ENCODE peak calls at places on chromosomes 4 and X, in seven cellular contexts. One of them, this sample, is unnamed.

GRCh38 chr4:67019670-67020069 is 525.6 kb downstream of the CENPC start:
- DNase-seq in H9: no peak
- DNase-seq in GM23248: no peak
- DNase-seq in neural progenitor cell: no peak
- DNase-seq in IMR-90: no peak
- DNase-seq in astrocyte: peak
- DNase-seq in mesendoderm: no peak
- DNase-seq in this sample: no peak

GRCh38 chrX:99078301-99078700 is 1331.8 kb downstream of the PCDH19 start:
- DNase-seq in H9: no peak
- DNase-seq in neural progenitor cell: no peak
- DNase-seq in GM23248: no peak
- DNase-seq in astrocyte: no peak
- DNase-seq in IMR-90: no peak
- DNase-seq in mesendoderm: no peak
- DNase-seq in this sample: no peak

GRCh38 chr4:15396157-15396800 is 31.6 kb upstream of the C1QTNF7 start:
- DNase-seq in H9: peak
- DNase-seq in GM23248: peak
- DNase-seq in mesendoderm: peak
- DNase-seq in astrocyte: no peak
- DNase-seq in IMR-90: peak
- DNase-seq in neural progenitor cell: peak
- DNase-seq in this sample: peak

GRCh38 chr4:6878451-6879059 is 31.1 kb upstream of the TBC1D14 start:
- DNase-seq in neural progenitor cell: no peak
- DNase-seq in H9: no peak
- DNase-seq in astrocyte: peak
- DNase-seq in GM23248: no peak
- DNase-seq in IMR-90: no peak
- DNase-seq in mesendoderm: no peak
- DNase-seq in this sample: no peak

GRCh38 chrX:150355898-150356297 is 7.2 kb upstream of the MAMLD1 start:
- DNase-seq in GM23248: no peak
- DNase-seq in IMR-90: no peak
- DNase-seq in astrocyte: no peak
- DNase-seq in neural progenitor cell: no peak
- DNase-seq in H9: no peak
- DNase-seq in mesendoderm: peak
- DNase-seq in this sample: no peak

GRCh38 chrX:153731117-153731844 is 6.6 kb downstream of the ABCD1 start:
- DNase-seq in neural progenitor cell: no peak
- DNase-seq in astrocyte: no peak
- DNase-seq in mesendoderm: no peak
- DNase-seq in H9: no peak
- DNase-seq in IMR-90: no peak
- DNase-seq in GM23248: peak
- DNase-seq in this sample: no peak

GRCh38 chr4:72582853-72583252 is 13.8 kb upstream of the ADAMTS3 start:
- DNase-seq in GM23248: no peak
- DNase-seq in astrocyte: no peak
- DNase-seq in IMR-90: no peak
- DNase-seq in neural progenitor cell: no peak
- DNase-seq in mesendoderm: no peak
- DNase-seq in H9: no peak
- DNase-seq in this sample: no peak

GRCh38 chrX:128287693-128288092 is 235.5 kb upstream of the ACTRT1 start:
- DNase-seq in GM23248: no peak
- DNase-seq in neural progenitor cell: no peak
- DNase-seq in mesendoderm: no peak
- DNase-seq in H9: no peak
- DNase-seq in IMR-90: no peak
- DNase-seq in astrocyte: no peak
- DNase-seq in this sample: no peak

GRCh38 chr4:127313767-127314166 is 319.0 kb upstream of the INTU start:
- DNase-seq in IMR-90: no peak
- DNase-seq in astrocyte: no peak
- DNase-seq in mesendoderm: no peak
- DNase-seq in H9: no peak
- DNase-seq in GM23248: no peak
- DNase-seq in neural progenitor cell: no peak
- DNase-seq in this sample: no peak

GRCh38 chr4:1983846-1984405 is 24.8 kb downstream of the NELFA start:
- DNase-seq in mesendoderm: no peak
- DNase-seq in GM23248: no peak
- DNase-seq in IMR-90: no peak
- DNase-seq in neural progenitor cell: no peak
- DNase-seq in H9: no peak
- DNase-seq in astrocyte: no peak
- DNase-seq in this sample: no peak

GRCh38 chr4:124279741-124280140 is 432.8 kb downstream of the ANKRD50 start:
- DNase-seq in H9: no peak
- DNase-seq in IMR-90: no peak
- DNase-seq in mesendoderm: peak
- DNase-seq in neural progenitor cell: no peak
- DNase-seq in astrocyte: no peak
- DNase-seq in GM23248: no peak
- DNase-seq in this sample: no peak

GRCh38 chrX:18422325-18422724 is 3.1 kb upstream of the CDKL5 start:
- DNase-seq in GM23248: peak
- DNase-seq in mesendoderm: no peak
- DNase-seq in astrocyte: peak
- DNase-seq in IMR-90: peak
- DNase-seq in neural progenitor cell: no peak
- DNase-seq in H9: no peak
- DNase-seq in this sample: peak

GRCh38 chr4:159015862-159016261 is 87.0 kb upstream of the RAPGEF2 start:
- DNase-seq in IMR-90: peak
- DNase-seq in neural progenitor cell: no peak
- DNase-seq in mesendoderm: no peak
- DNase-seq in astrocyte: no peak
- DNase-seq in H9: no peak
- DNase-seq in GM23248: peak
- DNase-seq in this sample: no peak

GRCh38 chrX:23845316-23845932 is 62.3 kb downstream of the APOO start:
- DNase-seq in astrocyte: no peak
- DNase-seq in neural progenitor cell: no peak
- DNase-seq in IMR-90: no peak
- DNase-seq in GM23248: no peak
- DNase-seq in mesendoderm: no peak
- DNase-seq in H9: no peak
- DNase-seq in this sample: no peak

GRCh38 chrX:40938418-40938817 is 146.8 kb upstream of the USP9X start:
- DNase-seq in H9: no peak
- DNase-seq in mesendoderm: no peak
- DNase-seq in neural progenitor cell: no peak
- DNase-seq in astrocyte: peak
- DNase-seq in IMR-90: peak
- DNase-seq in GM23248: peak
- DNase-seq in this sample: no peak

GRCh38 chr4:54661156-54661555 is 3.4 kb downstream of the KIT start:
- DNase-seq in neural progenitor cell: no peak
- DNase-seq in mesendoderm: no peak
- DNase-seq in H9: no peak
- DNase-seq in astrocyte: peak
- DNase-seq in GM23248: peak
- DNase-seq in IMR-90: peak
- DNase-seq in this sample: peak

GRCh38 chr4:147056951-147057630 is 111.4 kb upstream of the TTC29 start:
- DNase-seq in neural progenitor cell: no peak
- DNase-seq in mesendoderm: no peak
- DNase-seq in H9: no peak
- DNase-seq in IMR-90: peak
- DNase-seq in GM23248: peak
- DNase-seq in astrocyte: peak
- DNase-seq in this sample: peak

GRCh38 chr4:30380404-30380998 is 339.7 kb upstream of the PCDH7 start:
- DNase-seq in IMR-90: peak
- DNase-seq in GM23248: peak
- DNase-seq in H9: peak
- DNase-seq in neural progenitor cell: peak
- DNase-seq in astrocyte: peak
- DNase-seq in mesendoderm: peak
- DNase-seq in this sample: peak

GRCh38 chr4:113673450-113673849 is 88.1 kb downstream of the CAMK2D start:
- DNase-seq in mesendoderm: peak
- DNase-seq in neural progenitor cell: peak
- DNase-seq in astrocyte: no peak
- DNase-seq in IMR-90: peak
- DNase-seq in GM23248: peak
- DNase-seq in H9: peak
- DNase-seq in this sample: peak

DNA sequence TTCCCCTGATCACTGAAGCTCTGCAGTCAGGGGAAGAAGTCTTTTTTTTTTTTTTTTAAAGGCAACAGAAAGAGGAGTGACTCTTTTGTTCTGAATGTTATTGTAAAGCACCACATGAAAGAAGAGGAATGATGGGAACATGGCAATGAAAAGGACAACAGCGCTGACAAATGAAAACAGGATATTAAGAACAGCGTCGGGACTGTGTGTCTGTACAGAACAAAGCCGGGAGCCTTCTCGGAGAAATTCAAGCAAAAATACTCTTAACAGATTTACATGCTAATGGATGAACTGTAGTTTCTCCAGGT is 40.7 kb downstream of the MID1 start:
- DNase-seq in astrocyte: peak
- DNase-seq in neural progenitor cell: peak
- DNase-seq in GM23248: peak
- DNase-seq in mesendoderm: no peak
- DNase-seq in IMR-90: peak
- DNase-seq in H9: no peak
- DNase-seq in this sample: peak
- H3K9ac ChIP-seq in astrocyte: peak
- H3K9ac ChIP-seq in neural progenitor cell: no peak
- H3K9ac ChIP-seq in GM23248: peak
- H3K9ac ChIP-seq in mesendoderm: no peak
- H3K9ac ChIP-seq in IMR-90: peak
- H3K9ac ChIP-seq in H9: no peak
- H3K9ac ChIP-seq in this sample: peak

GRCh38 chrX:36963069-36963808 is 44.9 kb upstream of the FAM47C start:
- DNase-seq in H9: peak
- DNase-seq in IMR-90: no peak
- DNase-seq in neural progenitor cell: no peak
- DNase-seq in astrocyte: no peak
- DNase-seq in mesendoderm: peak
- DNase-seq in GM23248: no peak
- DNase-seq in this sample: no peak
- H3K4me2 ChIP-seq in H9: peak
- H3K4me2 ChIP-seq in IMR-90: no peak
- H3K4me2 ChIP-seq in neural progenitor cell: peak
- H3K4me2 ChIP-seq in astrocyte: peak
- H3K4me2 ChIP-seq in mesendoderm: peak
- H3K4me2 ChIP-seq in GM23248: no peak
- H3K4me2 ChIP-seq in this sample: no peak

GRCh38 chr4:22780797-22781196 is 88.1 kb downstream of the GBA3 start:
- DNase-seq in H9: no peak
- DNase-seq in neural progenitor cell: no peak
- DNase-seq in mesendoderm: no peak
- DNase-seq in astrocyte: no peak
- DNase-seq in IMR-90: no peak
- DNase-seq in GM23248: no peak
- DNase-seq in this sample: no peak
- H3K9ac ChIP-seq in H9: no peak
- H3K9ac ChIP-seq in neural progenitor cell: no peak
- H3K9ac ChIP-seq in mesendoderm: no peak
- H3K9ac ChIP-seq in astrocyte: no peak
- H3K9ac ChIP-seq in IMR-90: no peak
- H3K9ac ChIP-seq in GM23248: no peak
- H3K9ac ChIP-seq in this sample: no peak

DNA sequence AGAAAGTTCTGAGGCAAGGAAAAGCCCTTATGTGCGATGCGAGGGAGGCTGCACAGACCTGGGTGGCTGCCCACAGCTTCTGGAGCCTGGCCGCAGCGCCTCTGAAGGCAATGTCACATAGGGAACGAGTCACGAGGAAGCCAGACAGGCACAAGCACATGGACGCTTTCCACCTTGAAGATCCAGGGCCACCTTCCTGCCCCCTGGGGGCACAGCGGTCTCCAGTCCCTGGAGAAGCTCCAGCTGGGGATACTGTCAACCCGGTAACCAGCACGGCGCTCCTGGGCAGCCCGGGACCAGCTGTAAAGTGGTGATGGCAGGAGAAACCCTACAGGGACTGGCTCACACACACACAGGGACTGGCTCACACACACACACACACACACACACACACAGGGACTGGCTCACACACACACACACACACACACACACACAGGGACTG is 69.7 kb downstream of the MTNR1A start:
- DNase-seq in mesendoderm: peak
- DNase-seq in IMR-90: peak
- DNase-seq in neural progenitor cell: peak
- DNase-seq in GM23248: peak
- DNase-seq in H9: no peak
- DNase-seq in astrocyte: peak
- DNase-seq in this sample: peak
- H3K4me2 ChIP-seq in mesendoderm: peak
- H3K4me2 ChIP-seq in IMR-90: peak
- H3K4me2 ChIP-seq in neural progenitor cell: peak
- H3K4me2 ChIP-seq in GM23248: peak
- H3K4me2 ChIP-seq in H9: no peak
- H3K4me2 ChIP-seq in astrocyte: peak
- H3K4me2 ChIP-seq in this sample: peak

GRCh38 chr4:26434030-26434639 is 56.1 kb downstream of the CCKAR start:
- DNase-seq in mesendoderm: no peak
- DNase-seq in IMR-90: peak
- DNase-seq in GM23248: peak
- DNase-seq in astrocyte: peak
- DNase-seq in H9: no peak
- DNase-seq in neural progenitor cell: no peak
- DNase-seq in this sample: peak
- H3K9ac ChIP-seq in mesendoderm: no peak
- H3K9ac ChIP-seq in IMR-90: no peak
- H3K9ac ChIP-seq in GM23248: no peak
- H3K9ac ChIP-seq in astrocyte: no peak
- H3K9ac ChIP-seq in H9: no peak
- H3K9ac ChIP-seq in neural progenitor cell: no peak
- H3K9ac ChIP-seq in this sample: no peak

This sample was measured in fibroblast of lung.